ENCODE peak calls at places on chromosomes 1 and 21, in six cellular contexts. K is stomach, J is prostate gland, D is PC-3, C is tibial artery, B is spleen. G is an unnamed sample.

GRCh38 chr1:918843-919242 is 4.9 kb upstream of the SAMD11 start:
- DNase-seq in K (no peak), J (no peak), D (no peak), C (no peak), B (no peak), G (no peak)

GRCh38 chr1:248857201-248857600 is 1.7 kb downstream of the ZNF692 start:
- DNase-seq in K (no peak), J (no peak), D (no peak), C (peak; percentile 52), B (no peak), G (peak; percentile 11)

GRCh38 chr1:64624446-64624766 is 120.5 kb upstream of the RAVER2 start:
- DNase-seq in K (no peak), J (no peak), D (peak; percentile 14), C (no peak), B (no peak), G (no peak)

GRCh38 chr1:12249181-12249580 is 19.4 kb downstream of the VPS13D start:
- DNase-seq in K (no peak), J (no peak), D (no peak), C (no peak), B (no peak), G (peak; percentile 59)

GRCh38 chr1:151213560-151213959 is 15.2 kb downstream of the PIP5K1A start:
- DNase-seq in K (no peak), J (no peak), D (no peak), C (no peak), B (no peak), G (no peak)

GRCh38 chr1:225998560-225999226 is 450 bp downstream of the SDE2 start:
- DNase-seq in K (no peak), J (no peak), D (peak; percentile 38), C (no peak), B (no peak), G (no peak)

GRCh38 chr1:62882161-62882560 is 98.2 kb downstream of the ATG4C start:
- DNase-seq in K (no peak), J (no peak), D (no peak), C (no peak), B (no peak), G (no peak)

GRCh38 chr1:245045087-245045881 is 109.5 kb upstream of the KIF26B start:
- DNase-seq in K (peak; percentile 31), J (no peak), D (peak; percentile 53), C (no peak), B (no peak), G (peak; percentile 35)

GRCh38 chr1:30732277-30732996 is 9.1 kb upstream of the MATN1 start:
- DNase-seq in K (no peak), J (no peak), D (no peak), C (no peak), B (no peak), G (no peak)

GRCh38 chr1:10424034-10424433 is 6.2 kb upstream of the CENPS start:
- DNase-seq in K (no peak), J (no peak), D (no peak), C (no peak), B (peak; percentile 53), G (no peak)

GRCh38 chr1:40362699-40363098 is 10.8 kb upstream of the SMAP2 start:
- DNase-seq in K (no peak), J (no peak), D (no peak), C (no peak), B (no peak), G (no peak)

GRCh38 chr21:33721081-33721480 is 78.8 kb downstream of the ITSN1 start:
- DNase-seq in K (no peak), J (no peak), D (no peak), C (no peak), B (no peak), G (no peak)

GRCh38 chr1:54404939-54405880 is 984 bp downstream of the SSBP3 start:
- DNase-seq in K (peak; percentile 48), J (no peak), D (peak; percentile 18), C (no peak), B (peak; percentile 85), G (no peak)

GRCh38 chr1:229323885-229324553 is 18.8 kb downstream of the CCSAP start:
- DNase-seq in K (no peak), J (no peak), D (no peak), C (no peak), B (no peak), G (no peak)

GRCh38 chr1:229326601-229327000 is 16.2 kb downstream of the CCSAP start:
- DNase-seq in K (no peak), J (no peak), D (no peak), C (no peak), B (no peak), G (no peak)

GRCh38 chr1:229323205-229323604 is 19.6 kb downstream of the CCSAP start:
- DNase-seq in K (no peak), J (no peak), D (no peak), C (no peak), B (no peak), G (no peak)

GRCh38 chr1:229325873-229326502 is 16.9 kb downstream of the CCSAP start:
- DNase-seq in K (no peak), J (no peak), D (no peak), C (no peak), B (no peak), G (no peak)

GRCh38 chr1:229325401-229325800 is 17.4 kb downstream of the CCSAP start:
- DNase-seq in K (no peak), J (no peak), D (no peak), C (no peak), B (no peak), G (no peak)
- H3K27ac ChIP-seq in K (peak overlapping the region; percentile 15), J (no peak overlapping the region), D (no peak overlapping the region), C (no peak overlapping the region), B (peak overlapping the region; percentile 54), G (no peak overlapping the region)

GRCh38 chr21:42525228-42525604 is 11.6 kb downstream of the SLC37A1 start:
- DNase-seq in K (no peak), J (no peak), D (no peak), C (peak; percentile 66), B (no peak), G (peak; percentile 49)
- H3K36me3 ChIP-seq in K (peaks cover 38% of the 10 kb centered on the region), J (no peaks in the 10 kb centered on the region), D (peaks cover 35% of the 10 kb centered on the region), C (no peaks in the 10 kb centered on the region), B (peaks cover 70% of the 10 kb centered on the region), G (no peaks in the 10 kb centered on the region)

GRCh38 chr1:78493456-78493855 is 2.7 kb downstream of the PTGFR start:
- DNase-seq in K (no peak), J (no peak), D (no peak), C (no peak), B (no peak), G (no peak)

GRCh38 chr1:78497196-78497595 is 6.4 kb downstream of the PTGFR start:
- DNase-seq in K (no peak), J (no peak), D (no peak), C (no peak), B (no peak), G (no peak)

GRCh38 chr1:78492376-78492950 is 1.7 kb downstream of the PTGFR start:
- DNase-seq in K (no peak), J (no peak), D (peak; percentile 44), C (peak; percentile 77), B (no peak), G (no peak)

GRCh38 chr1:78490861-78491310 is at the start of gene PTGFR:
- DNase-seq in K (no peak), J (no peak), D (peak; percentile 43), C (peak; percentile 75), B (no peak), G (peak; percentile 40)

DNA sequence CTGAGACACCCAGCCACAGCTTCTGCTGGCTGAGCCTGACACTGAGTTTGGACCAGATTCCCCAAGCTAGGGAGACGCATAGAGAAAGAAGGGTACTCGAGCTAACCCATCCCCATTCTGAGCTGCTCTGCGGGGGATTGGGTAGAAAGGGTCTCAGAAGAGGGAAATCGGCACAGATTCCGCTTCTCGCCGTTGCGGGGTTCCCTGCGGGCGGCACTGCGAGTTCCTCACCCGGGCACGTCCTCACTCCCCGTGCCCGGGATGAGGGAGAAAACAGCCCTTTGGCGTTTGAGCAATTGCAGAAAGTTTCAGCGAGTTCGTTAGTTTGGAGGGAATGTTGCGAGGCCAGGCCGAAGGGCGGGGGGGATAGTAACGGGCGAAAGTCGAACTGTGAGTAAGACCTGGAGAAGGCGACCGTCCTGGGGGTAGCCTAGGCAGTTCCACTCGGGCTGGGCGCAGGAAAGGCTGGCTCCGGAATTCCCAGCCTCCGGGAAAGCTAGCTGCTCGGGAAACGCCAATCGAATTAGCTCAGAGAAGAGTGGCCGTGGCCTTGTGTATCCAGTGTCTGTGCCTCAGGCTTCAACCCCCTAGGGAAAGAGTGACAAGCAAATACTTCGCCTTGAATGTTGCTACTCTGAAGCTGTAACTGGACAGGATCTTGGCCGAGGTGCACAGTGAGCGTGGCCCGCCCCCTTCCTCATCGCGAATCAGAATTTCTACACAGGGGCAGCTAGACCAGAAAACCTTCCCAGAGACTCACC is 717 bp downstream of the PTGFR start:
- DNase-seq in K (no peak), J (no peak), D (peak; percentile 58), C (peak; percentile 79), B (no peak), G (peak; percentile 82)
- H3K27ac ChIP-seq in K (peak overlapping the region; percentile 67), J (no peak overlapping the region), D (peak overlapping the region; percentile 43), C (peak overlapping the region; percentile 66), B (peak overlapping the region; percentile 4), G (no peak overlapping the region)

GRCh38 chr1:162587761-162588260 is 26.3 kb downstream of the UAP1 start:
- DNase-seq in K (no peak), J (no peak), D (no peak), C (no peak), B (no peak), G (no peak)

GRCh38 chr1:162590686-162591085 is 29.2 kb downstream of the UAP1 start:
- DNase-seq in K (no peak), J (no peak), D (no peak), C (no peak), B (no peak), G (no peak)

GRCh38 chr1:162587347-162587746 is 25.8 kb downstream of the UAP1 start:
- DNase-seq in K (peak; percentile 64), J (peak; percentile 78), D (peak; percentile 76), C (no peak), B (no peak), G (no peak)

GRCh38 chr1:162590101-162590500 is 28.6 kb downstream of the UAP1 start:
- DNase-seq in K (no peak), J (no peak), D (no peak), C (no peak), B (no peak), G (no peak)
- H3K36me3 ChIP-seq in K (peaks cover 94% of the 10 kb centered on the region), J (no peaks in the 10 kb centered on the region), D (peaks cover 74% of the 10 kb centered on the region), C (peaks cover 76% of the 10 kb centered on the region), B (peaks cover 87% of the 10 kb centered on the region), G (peaks cover 1% of the 10 kb centered on the region)